ENCODE peak calls at places on chromosomes 5 and 9, in eight cellular contexts. X, R, F, W, P, B, Z and Y are unnamed samples.
A peak's percentile ranks its signal among the peaks of the same experiment; 100 is the strongest.

GRCh38 chr9:134065720-134066419 is 2.0 kb downstream of the BRD3 start:
- DNase-seq in X (no peak), R (peak; percentile 71), F (no peak), W (no peak), P (peak; percentile 60), B (peak; percentile 64), Z (peak; percentile 81), Y (peak; percentile 70)

GRCh38 chr5:51131266-51131665 is 252.0 kb upstream of the ISL1 start:
- DNase-seq in X (no peak), R (no peak), F (no peak), W (no peak), P (no peak), B (no peak), Z (no peak), Y (no peak)

GRCh38 chr5:7873216-7873615 is 4.3 kb downstream of the MTRR start:
- DNase-seq in X (no peak), R (no peak), F (no peak), W (no peak), P (no peak), B (no peak), Z (no peak), Y (no peak)

GRCh38 chr9:124040935-124041816 is 29.6 kb downstream of the LHX2 start:
- DNase-seq in X (peak; percentile 51), R (peak; percentile 62), F (no peak), W (peak; percentile 62), P (peak; percentile 65), B (peak; percentile 45), Z (no peak), Y (peak; percentile 59)

GRCh38 chr5:35799751-35800150 is 56.9 kb upstream of the IL7R start:
- DNase-seq in X (no peak), R (no peak), F (no peak), W (no peak), P (no peak), B (no peak), Z (no peak), Y (no peak)

GRCh38 chr5:12910611-12911010 is 1006.4 kb upstream of the CTNND2 start:
- DNase-seq in X (no peak), R (no peak), F (no peak), W (no peak), P (no peak), B (no peak), Z (no peak), Y (no peak)

GRCh38 chr5:138819065-138819464 is 56.1 kb downstream of the LRRTM2 start:
- DNase-seq in X (peak; percentile 52), R (no peak), F (peak; percentile 16), W (no peak), P (no peak), B (no peak), Z (no peak), Y (no peak)

GRCh38 chr5:32501623-32502022 is 57.1 kb upstream of the ZFR start:
- DNase-seq in X (no peak), R (no peak), F (no peak), W (no peak), P (no peak), B (no peak), Z (no peak), Y (no peak)

GRCh38 chr9:32590476-32590875 is 17.5 kb upstream of the NDUFB6 start:
- DNase-seq in X (no peak), R (no peak), F (no peak), W (no peak), P (no peak), B (no peak), Z (no peak), Y (no peak)

GRCh38 chr9:37036237-37037136 is 2.4 kb upstream of the PAX5 start:
- DNase-seq in X (no peak), R (peak; percentile 61), F (no peak), W (no peak), P (peak; percentile 58), B (peak; percentile 47), Z (no peak), Y (peak; percentile 73)

GRCh38 chr5:167812871-167813270 is 478.6 kb upstream of the WWC1 start:
- DNase-seq in X (no peak), R (no peak), F (no peak), W (no peak), P (no peak), B (no peak), Z (no peak), Y (no peak)

GRCh38 chr9:99457981-99458380 is 235.9 kb downstream of the SEC61B start:
- DNase-seq in X (no peak), R (no peak), F (no peak), W (no peak), P (no peak), B (no peak), Z (no peak), Y (no peak)

GRCh38 chr9:18347381-18348084 is 126.4 kb upstream of the ADAMTSL1 start:
- DNase-seq in X (no peak), R (no peak), F (no peak), W (no peak), P (peak; percentile 67), B (no peak), Z (no peak), Y (no peak)

DNA sequence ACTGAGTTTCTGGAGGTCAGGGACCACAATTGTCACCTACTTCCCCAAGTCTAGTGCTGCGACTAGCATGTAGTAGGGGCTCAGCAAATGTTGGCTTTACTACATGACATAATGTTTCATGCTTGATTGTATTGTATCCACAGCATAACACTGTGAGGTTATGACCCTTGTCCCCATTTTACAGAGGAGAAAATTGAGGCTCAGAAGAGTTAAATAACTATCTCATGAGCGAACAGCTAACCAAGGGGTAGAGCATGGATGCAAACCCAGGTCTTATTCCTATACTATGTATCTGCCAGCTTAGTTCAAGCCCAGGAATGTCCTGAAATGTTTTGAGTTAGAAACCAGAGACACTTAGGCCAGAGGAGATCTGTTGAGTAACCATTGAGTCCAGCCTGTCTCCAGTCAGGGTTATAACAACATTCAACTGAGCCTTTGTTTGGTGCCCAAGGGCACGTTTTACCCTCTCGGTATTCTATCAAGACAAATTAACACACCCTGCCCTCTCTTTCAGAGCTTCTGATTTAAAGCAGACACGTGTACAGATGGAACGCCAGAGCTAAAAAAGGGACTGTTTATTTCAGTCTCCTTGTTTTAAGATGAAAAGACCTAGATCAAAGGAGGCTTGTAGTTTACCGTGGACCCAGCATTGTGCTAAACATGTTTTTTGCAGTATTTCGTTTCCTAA is 16.5 kb downstream of the ANGPTL2 start:
- DNase-seq in X (no peak), R (no peak), F (no peak), W (no peak), P (no peak), B (no peak), Z (no peak), Y (no peak)
- H3K4me1 ChIP-seq in X (peaks cover 18% of the 10 kb centered on the region), R (peaks cover 9% of the 10 kb centered on the region), F (peaks cover 22% of the 10 kb centered on the region), W (peaks cover 96% of the 10 kb centered on the region), P (peaks cover 70% of the 10 kb centered on the region), B (no peaks in the 10 kb centered on the region), Z (peaks cover 73% of the 10 kb centered on the region), Y (no peaks in the 10 kb centered on the region)

GRCh38 chr9:135919318-135919717 is 12.0 kb upstream of the CAMSAP1 start:
- DNase-seq in X (no peak), R (no peak), F (no peak), W (no peak), P (no peak), B (no peak), Z (no peak), Y (no peak)

GRCh38 chr9:135910757-135911156 is 3.4 kb upstream of the CAMSAP1 start:
- DNase-seq in X (no peak), R (no peak), F (no peak), W (no peak), P (no peak), B (no peak), Z (no peak), Y (no peak)

GRCh38 chr9:135910197-135910596 is 2.9 kb upstream of the CAMSAP1 start:
- DNase-seq in X (no peak), R (no peak), F (no peak), W (no peak), P (no peak), B (no peak), Z (no peak), Y (no peak)

GRCh38 chr9:135916998-135917397 is 9.7 kb upstream of the CAMSAP1 start:
- DNase-seq in X (no peak), R (no peak), F (no peak), W (no peak), P (no peak), B (no peak), Z (no peak), Y (no peak)

GRCh38 chr9:135914921-135915320 is 7.6 kb upstream of the CAMSAP1 start:
- DNase-seq in X (no peak), R (no peak), F (no peak), W (no peak), P (no peak), B (no peak), Z (no peak), Y (no peak)
- H3K9me3 ChIP-seq in X (no peaks in the 10 kb centered on the region), R (peaks cover 39% of the 10 kb centered on the region), F (no peaks in the 10 kb centered on the region), W (peaks cover 78% of the 10 kb centered on the region), P (peaks cover 84% of the 10 kb centered on the region), B (no peaks in the 10 kb centered on the region), Z (peaks cover 32% of the 10 kb centered on the region), Y (peaks cover 60% of the 10 kb centered on the region)

GRCh38 chr5:115857621-115858349 is 16.1 kb downstream of the AP3S1 start:
- DNase-seq in X (no peak), R (no peak), F (no peak), W (no peak), P (no peak), B (no peak), Z (no peak), Y (no peak)

GRCh38 chr5:115859378-115859777 is 17.6 kb downstream of the AP3S1 start:
- DNase-seq in X (no peak), R (no peak), F (no peak), W (no peak), P (no peak), B (no peak), Z (no peak), Y (no peak)

GRCh38 chr5:115858396-115858795 is 16.7 kb downstream of the AP3S1 start:
- DNase-seq in X (no peak), R (no peak), F (no peak), W (no peak), P (no peak), B (no peak), Z (no peak), Y (no peak)

GRCh38 chr5:115855959-115856358 is 14.2 kb downstream of the AP3S1 start:
- DNase-seq in X (no peak), R (no peak), F (no peak), W (no peak), P (no peak), B (no peak), Z (no peak), Y (no peak)

GRCh38 chr5:115856936-115857524 is 15.3 kb downstream of the AP3S1 start:
- DNase-seq in X (no peak), R (no peak), F (no peak), W (no peak), P (no peak), B (no peak), Z (no peak), Y (no peak)
- TF ChIP-seq CTCF in X (no peak), R (no peak), F (no peak), W (no peak), P (no peak), B (no peak), Z (no peak), Y (no peak)

DNA sequence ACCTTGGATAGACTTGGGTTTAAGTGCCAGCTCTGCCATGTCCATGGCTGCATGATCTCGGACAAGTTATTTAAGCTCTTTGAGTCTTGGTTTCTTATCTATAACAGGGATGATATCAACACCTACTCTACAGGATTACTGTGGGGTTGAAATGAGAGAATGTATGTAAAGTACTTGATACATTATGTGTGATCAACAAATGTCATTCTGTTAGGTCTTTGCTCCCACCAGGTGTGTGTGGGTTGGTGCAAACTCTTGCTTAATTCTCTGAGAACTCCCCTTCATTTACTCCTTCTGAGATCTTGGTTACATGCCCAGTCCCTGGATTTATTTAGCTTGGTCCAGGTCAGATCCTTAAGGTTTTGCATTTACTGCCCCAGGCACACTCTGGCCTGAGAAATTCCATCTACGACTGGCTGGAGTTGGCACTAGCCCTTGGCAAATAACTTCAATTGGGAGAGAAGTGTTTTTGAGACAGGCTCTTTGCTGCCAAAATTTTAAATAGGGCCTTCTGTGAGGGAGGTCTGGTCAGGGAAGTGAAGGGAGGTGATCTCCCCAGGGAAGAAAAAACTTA is 63.5 kb upstream of the KLF9 start:
- DNase-seq in X (no peak), R (no peak), F (no peak), W (no peak), P (peak; percentile 63), B (no peak), Z (no peak), Y (no peak)
- H3K4me1 ChIP-seq in X (peaks cover 57% of the 10 kb centered on the region), R (peaks cover 94% of the 10 kb centered on the region), F (peaks cover 64% of the 10 kb centered on the region), W (peaks cover 96% of the 10 kb centered on the region), P (peaks cover 91% of the 10 kb centered on the region), B (peaks cover 5% of the 10 kb centered on the region), Z (peaks cover 45% of the 10 kb centered on the region), Y (peaks cover 33% of the 10 kb centered on the region)